ENCODE peak calls at places on chromosomes 12 and 14, in eight cellular contexts. S is A549, U is caudate nucleus, N is nephron progenitor cell, A is A172, P is lower lobe of right lung, E is DMS153, D is NCI-H2081. B is an unnamed sample.

GRCh38 chr12:106753526-106753925 is 21.0 kb upstream of the RIC8B start:
- DNase-seq in A (no peak), P (no peak), S (no peak), N (no peak), E (no peak), D (no peak), U (no peak), B (no peak)

GRCh38 chr14:31380106-31380505 is 40.2 kb downstream of the HEATR5A start:
- DNase-seq in N (no peak), D (no peak), E (no peak), A (no peak), U (no peak), P (no peak), S (no peak), B (no peak)

GRCh38 chr14:20391505-20391904 is 21.8 kb downstream of the TEP1 start:
- DNase-seq in E (no peak), A (no peak), U (no peak), N (no peak), P (no peak), S (no peak), D (no peak), B (no peak)

GRCh38 chr14:56795284-56795622 is 15.0 kb downstream of the OTX2 start:
- DNase-seq in E (no peak), U (no peak), A (no peak), D (no peak), S (no peak), N (no peak), P (no peak), B (no peak)

GRCh38 chr14:101473795-101474562 is 87.3 kb upstream of the DIO3 start:
- DNase-seq in E (no peak), P (no peak), U (no peak), D (no peak), S (no peak), A (no peak), N (no peak), B (no peak)

GRCh38 chr12:106138279-106138645 is 492 bp downstream of the NUAK1 start:
- DNase-seq in U (no peak), N (no peak), P (no peak), A (no peak), E (no peak), S (no peak), D (peak; percentile 18), B (no peak)

GRCh38 chr14:80200093-80200492 is 11.2 kb downstream of the DIO2 start:
- DNase-seq in P (no peak), A (no peak), N (no peak), U (no peak), E (no peak), D (no peak), S (no peak), B (no peak)

GRCh38 chr12:42792265-42792664 is 202.7 kb upstream of the PRICKLE1 start:
- DNase-seq in U (no peak), D (no peak), S (no peak), P (no peak), E (no peak), N (no peak), A (no peak), B (no peak)

GRCh38 chr12:49489720-49490119 is 49.1 kb upstream of the KCNH3 start:
- DNase-seq in U (no peak), D (no peak), S (no peak), N (no peak), E (no peak), P (no peak), A (peak; percentile 92), B (no peak)

GRCh38 chr14:55398679-55399078 is 13.0 kb downstream of the ATG14 start:
- DNase-seq in A (peak; percentile 64), U (no peak), D (no peak), S (peak; percentile 21), E (no peak), P (no peak), N (no peak), B (peak; percentile 76)

GRCh38 chr14:104086210-104086660 is 735 bp downstream of the ASPG start:
- DNase-seq in D (no peak), S (no peak), N (no peak), A (no peak), U (no peak), E (no peak), P (peak; percentile 48), B (no peak)

GRCh38 chr12:72018036-72018435 is 79.4 kb downstream of the TPH2 start:
- DNase-seq in S (no peak), D (no peak), U (no peak), P (no peak), N (no peak), E (no peak), A (no peak), B (no peak)

GRCh38 chr12:89551747-89552146 is 25.9 kb upstream of the POC1B start:
- DNase-seq in S (no peak), E (no peak), U (no peak), D (no peak), A (no peak), N (no peak), P (no peak), B (no peak)

GRCh38 chr12:12665194-12665593 is 30.8 kb downstream of the GPR19 start:
- DNase-seq in A (no peak), P (no peak), D (no peak), E (no peak), N (no peak), U (no peak), S (no peak), B (no peak)

GRCh38 chr14:32560213-32560857 is 231.2 kb downstream of the AKAP6 start:
- DNase-seq in S (peak; percentile 53), D (peak; percentile 76), U (no peak), N (peak; percentile 59), P (no peak), E (peak; percentile 70), A (peak; percentile 81), B (peak; percentile 56)

GRCh38 chr12:42884116-42884515 is 294.6 kb upstream of the PRICKLE1 start:
- DNase-seq in S (no peak), P (no peak), U (no peak), E (no peak), D (no peak), N (no peak), A (no peak), B (no peak)

GRCh38 chr14:65219353-65219752 is 117.0 kb upstream of the MAX start:
- DNase-seq in E (no peak), N (no peak), P (no peak), U (no peak), A (no peak), S (no peak), D (no peak), B (no peak)

GRCh38 chr12:56261503-56262230 is 3.5 kb upstream of the ANKRD52 start:
- DNase-seq in E (no peak), S (peak; percentile 85), P (no peak), D (no peak), A (peak; percentile 95), U (no peak), N (no peak), B (peak; percentile 89)

GRCh38 chr12:124543052-124543590 is 24.3 kb downstream of the NCOR2 start:
- DNase-seq in U (no peak), N (peak; percentile 39), A (no peak), P (no peak), E (peak; percentile 60), S (peak; percentile 57), D (peak; percentile 86), B (peak; percentile 76)

GRCh38 chr14:81710232-81710845 is 176.7 kb upstream of the SEL1L start:
- DNase-seq in S (peak; percentile 7), U (no peak), N (peak; percentile 31), D (peak; percentile 54), P (no peak), A (peak; percentile 21), E (peak; percentile 42), B (peak; percentile 41)

GRCh38 chr14:91910201-91910600 is 37.3 kb downstream of the FBLN5 start:
- DNase-seq in D (no peak), A (no peak), E (no peak), N (no peak), P (no peak), U (no peak), S (no peak), B (no peak)

GRCh38 chr12:48858043-48858442 is 6.1 kb upstream of the DDX23 start:
- DNase-seq in N (no peak), D (no peak), P (no peak), S (no peak), U (no peak), A (no peak), E (no peak), B (no peak)

GRCh38 chr12:13102481-13103195 is 829 bp downstream of the GSG1 start:
- DNase-seq in U (peak; percentile 46), A (no peak), E (no peak), D (no peak), N (no peak), P (no peak), S (no peak), B (no peak)

GRCh38 chr12:43416981-43417380 is 135.0 kb downstream of the ADAMTS20 start:
- DNase-seq in S (no peak), U (no peak), A (no peak), E (no peak), P (no peak), D (no peak), N (no peak), B (no peak)

GRCh38 chr12:6767592-6768384 is 1.6 kb downstream of the PTMS start:
- DNase-seq in S (no peak), D (peak; percentile 33), P (no peak), A (no peak), U (peak; percentile 45), N (peak; percentile 34), E (no peak), B (no peak)

GRCh38 chr12:64181504-64182291 is 40.4 kb downstream of the KICS2 start:
- DNase-seq in E (peak; percentile 13), P (no peak), A (peak; percentile 98), D (peak; percentile 53), N (peak; percentile 6), U (no peak), S (peak; percentile 69), B (peak; percentile 94)